ENCODE peak calls at places on chromosome 20, in seven cellular contexts. H is Daoy, O is NCI-H2081, W is cardiac fibroblast, L is adipocyte, Y is neural crest cell, R is coronary artery. P is an unnamed sample.

GRCh38 chr20:37598611-37599342 is 71.1 kb upstream of the BLCAP start:
- DNase-seq in H (no peak), O (no peak), W (peak), L (no peak), Y (no peak), R (no peak), P (no peak)

GRCh38 chr20:42430525-42431046 is 759.1 kb downstream of the PTPRT start:
- DNase-seq in H (no peak), O (no peak), W (no peak), L (no peak), Y (no peak), R (no peak), P (no peak)

GRCh38 chr20:1802385-1803215 is 92.6 kb upstream of the SIRPA start:
- DNase-seq in H (peak), O (no peak), W (peak), L (peak), Y (peak), R (no peak), P (peak)

GRCh38 chr20:3706774-3707507 is 5.5 kb downstream of the SIGLEC1 start:
- DNase-seq in H (no peak), O (no peak), W (peak), L (peak), Y (no peak), R (no peak), P (peak)

GRCh38 chr20:2130062-2130591 is 28.5 kb downstream of the STK35 start:
- DNase-seq in H (no peak), O (no peak), W (no peak), L (no peak), Y (no peak), R (no peak), P (peak)

GRCh38 chr20:44398303-44398702 is 42.8 kb downstream of the HNF4A start:
- DNase-seq in H (peak), O (no peak), W (peak), L (peak), Y (no peak), R (no peak), P (peak)

GRCh38 chr20:18176318-18176785 is 38.7 kb downstream of the KAT14 start:
- DNase-seq in H (no peak), O (no peak), W (no peak), L (no peak), Y (no peak), R (no peak), P (no peak)

GRCh38 chr20:37239026-37239451 is 22.6 kb downstream of the GHRH start:
- DNase-seq in H (no peak), O (no peak), W (no peak), L (peak), Y (no peak), R (no peak), P (peak)

GRCh38 chr20:12321746-12322145 is 404.1 kb downstream of the BTBD3 start:
- DNase-seq in H (no peak), O (no peak), W (no peak), L (no peak), Y (no peak), R (no peak), P (no peak)

GRCh38 chr20:46253391-46253790 is 54.9 kb downstream of the CDH22 start:
- DNase-seq in H (peak), O (no peak), W (no peak), L (peak), Y (no peak), R (no peak), P (peak)

GRCh38 chr20:63432577-63433061 is 39.8 kb downstream of the KCNQ2 start:
- DNase-seq in H (no peak), O (no peak), W (no peak), L (no peak), Y (no peak), R (no peak), P (no peak)

GRCh38 chr20:62321521-62321948 is 18.7 kb downstream of the ADRM1 start:
- DNase-seq in H (no peak), O (no peak), W (peak), L (peak), Y (no peak), R (no peak), P (peak)

GRCh38 chr20:2131366-2131765 is 29.7 kb downstream of the STK35 start:
- DNase-seq in H (peak), O (no peak), W (peak), L (peak), Y (no peak), R (no peak), P (peak)

GRCh38 chr20:36670665-36671357 is 24.8 kb upstream of the SLA2 start:
- DNase-seq in H (no peak), O (no peak), W (no peak), L (no peak), Y (no peak), R (no peak), P (no peak)

GRCh38 chr20:36775826-36776225 is 2.3 kb upstream of the DSN1 start:
- DNase-seq in H (no peak), O (no peak), W (no peak), L (no peak), Y (no peak), R (no peak), P (no peak)

GRCh38 chr20:45406260-45407066 is 1.6 kb upstream of the DBNDD2 start:
- DNase-seq in H (peak), O (peak), W (peak), L (peak), Y (peak), R (peak), P (peak)

GRCh38 chr20:34377072-34377847 is 14.2 kb downstream of the ITCH start:
- DNase-seq in H (no peak), O (no peak), W (no peak), L (no peak), Y (no peak), R (no peak), P (no peak)

GRCh38 chr20:59751075-59751711 is 146.9 kb downstream of the PHACTR3 start:
- DNase-seq in H (peak), O (peak), W (peak), L (peak), Y (peak), R (no peak), P (peak)

GRCh38 chr20:60340232-60340631 is 382.0 kb downstream of the CDH26 start:
- DNase-seq in H (no peak), O (no peak), W (no peak), L (no peak), Y (no peak), R (no peak), P (no peak)

GRCh38 chr20:2237059-2237458 is 58.7 kb upstream of the TGM3 start:
- DNase-seq in H (peak), O (no peak), W (peak), L (peak), Y (no peak), R (peak), P (peak)

GRCh38 chr20:57079016-57080005 is 187.1 kb downstream of the BMP7 start:
- DNase-seq in H (no peak), O (no peak), W (no peak), L (no peak), Y (no peak), R (no peak), P (no peak)

GRCh38 chr20:32470025-32470861 is 112.1 kb downstream of the ASXL1 start:
- DNase-seq in H (peak), O (no peak), W (peak), L (peak), Y (no peak), R (no peak), P (peak)

GRCh38 chr20:36919715-36920333 is 31.7 kb downstream of the SAMHD1 start:
- DNase-seq in H (peak), O (peak), W (peak), L (peak), Y (peak), R (no peak), P (peak)

P was measured in fibroblast of mammary gland.